ENCODE peak calls at places on chromosomes 5 and 9, in nine cellular contexts. X, R, N, Q, P, S, U, K and O are unnamed samples.

GRCh38 chr9:81685763-81686613 is 3.4 kb downstream of the TLE1 start:
- DNase-seq in X (peak; percentile 57), R (no peak), N (no peak), Q (peak; percentile 3), P (peak; percentile 73), S (no peak), U (no peak), K (no peak), O (no peak)

GRCh38 chr5:132227485-132228240 is at the start of gene P4HA2:
- DNase-seq in X (peak; percentile 63), R (peak; percentile 79), N (no peak), Q (no peak), P (peak; percentile 73), S (peak; percentile 87), U (peak; percentile 85), K (peak; percentile 31), O (no peak)

GRCh38 chr5:177362871-177363507 is 5.3 kb downstream of the RGS14 start:
- DNase-seq in X (peak; percentile 40), R (peak; percentile 47), N (peak; percentile 55), Q (no peak), P (peak; percentile 20), S (peak; percentile 59), U (peak; percentile 60), K (no peak), O (no peak)

GRCh38 chr9:127930298-127931091 is at the start of gene PIP5KL1:
- DNase-seq in X (peak; percentile 82), R (peak; percentile 80), N (peak; percentile 56), Q (peak; percentile 8), P (peak; percentile 76), S (peak; percentile 87), U (peak; percentile 97), K (peak; percentile 70), O (no peak)

GRCh38 chr9:100590481-100590880 is 12.6 kb downstream of the CAVIN4 start:
- DNase-seq in X (peak; percentile 26), R (no peak), N (no peak), Q (no peak), P (peak; percentile 46), S (no peak), U (no peak), K (no peak), O (no peak)

GRCh38 chr9:23291001-23291400 is 535.0 kb downstream of the ELAVL2 start:
- DNase-seq in X (no peak), R (no peak), N (no peak), Q (no peak), P (no peak), S (no peak), U (no peak), K (no peak), O (no peak)

GRCh38 chr9:93453047-93453914 is at the start of gene FAM120AOS:
- DNase-seq in X (peak; percentile 96), R (peak; percentile 92), N (peak; percentile 83), Q (peak; percentile 86), P (peak; percentile 94), S (peak; percentile 92), U (peak; percentile 94), K (peak; percentile 95), O (peak; percentile 88)

GRCh38 chr9:16869961-16870605 is 387 bp downstream of the BNC2 start:
- DNase-seq in X (peak; percentile 22), R (no peak), N (no peak), Q (no peak), P (no peak), S (no peak), U (no peak), K (no peak), O (no peak)

GRCh38 chr5:89769975-89770374 is 639.6 kb downstream of the CETN3 start:
- DNase-seq in X (peak; percentile 59), R (no peak), N (no peak), Q (no peak), P (peak; percentile 8), S (no peak), U (no peak), K (no peak), O (no peak)